ENCODE peak calls at places on chromosomes 5 and 9, in ten cellular contexts. G is IMR-90; U is CD8-positive, alpha-beta T cell; W is SJSA1; V is effector memory CD4-positive, alpha-beta T cell; M is pancreas; K is tibial artery; L is WERI-Rb-1; E is stomach; A is ovary. N is an unnamed sample.

GRCh38 chr5:17373406-17374110 is 124.5 kb upstream of the TAF11L2 start:
- DNase-seq in G (no peak), U (no peak), W (no peak), V (no peak), M (no peak), K (no peak), L (no peak), E (no peak), A (no peak), N (no peak)

GRCh38 chr5:55668356-55668755 is 43.8 kb downstream of the SLC38A9 start:
- DNase-seq in G (peak; percentile 91), U (no peak), W (peak; percentile 50), V (no peak), M (no peak), K (no peak), L (no peak), E (no peak), A (no peak), N (no peak)

GRCh38 chr9:15834541-15834940 is 281.7 kb downstream of the CCDC171 start:
- DNase-seq in G (peak; percentile 29), U (no peak), W (no peak), V (no peak), M (no peak), K (no peak), L (no peak), E (peak; percentile 41), A (no peak), N (peak; percentile 8)

GRCh38 chr9:84866402-84866801 is 196.9 kb downstream of the NTRK2 start:
- DNase-seq in G (no peak), U (no peak), W (no peak), V (no peak), M (no peak), K (no peak), L (no peak), E (no peak), A (no peak), N (no peak)

GRCh38 chr5:73299665-73300435 is 126.9 kb downstream of the TMEM174 start:
- DNase-seq in G (peak; percentile 23), U (no peak), W (no peak), V (no peak), M (no peak), K (no peak), L (no peak), E (no peak), A (no peak), N (no peak)

GRCh38 chr9:34892886-34893285 is 65.2 kb upstream of the PHF24 start:
- DNase-seq in G (no peak), U (no peak), W (no peak), V (no peak), M (no peak), K (no peak), L (no peak), E (no peak), A (no peak), N (peak; percentile 3)

GRCh38 chr5:138668451-138668850 is 84.8 kb upstream of the CTNNA1 start:
- DNase-seq in G (no peak), U (peak; percentile 41), W (no peak), V (peak; percentile 9), M (no peak), K (no peak), L (no peak), E (peak; percentile 26), A (no peak), N (no peak)

GRCh38 chr5:5342784-5343183 is 79.7 kb upstream of the ICE1 start:
- DNase-seq in G (peak; percentile 13), U (no peak), W (no peak), V (no peak), M (no peak), K (no peak), L (no peak), E (no peak), A (no peak), N (no peak)

GRCh38 chr9:88953401-88954029 is 37.8 kb upstream of the S1PR3 start:
- DNase-seq in G (peak; percentile 73), U (no peak), W (peak; percentile 40), V (no peak), M (no peak), K (no peak), L (no peak), E (no peak), A (no peak), N (no peak)

GRCh38 chr5:173003360-173003759 is 19.8 kb downstream of the ATP6V0E1 start:
- DNase-seq in G (no peak), U (no peak), W (no peak), V (no peak), M (no peak), K (no peak), L (no peak), E (no peak), A (no peak), N (no peak)

GRCh38 chr5:124440471-124440870 is 306.0 kb downstream of the ZNF608 start:
- DNase-seq in G (no peak), U (no peak), W (no peak), V (no peak), M (no peak), K (no peak), L (no peak), E (no peak), A (no peak), N (no peak)

GRCh38 chr9:11086561-11086960 is 473.8 kb upstream of the PTPRD start:
- DNase-seq in G (no peak), U (no peak), W (no peak), V (no peak), M (no peak), K (no peak), L (no peak), E (no peak), A (no peak), N (no peak)

DNA sequence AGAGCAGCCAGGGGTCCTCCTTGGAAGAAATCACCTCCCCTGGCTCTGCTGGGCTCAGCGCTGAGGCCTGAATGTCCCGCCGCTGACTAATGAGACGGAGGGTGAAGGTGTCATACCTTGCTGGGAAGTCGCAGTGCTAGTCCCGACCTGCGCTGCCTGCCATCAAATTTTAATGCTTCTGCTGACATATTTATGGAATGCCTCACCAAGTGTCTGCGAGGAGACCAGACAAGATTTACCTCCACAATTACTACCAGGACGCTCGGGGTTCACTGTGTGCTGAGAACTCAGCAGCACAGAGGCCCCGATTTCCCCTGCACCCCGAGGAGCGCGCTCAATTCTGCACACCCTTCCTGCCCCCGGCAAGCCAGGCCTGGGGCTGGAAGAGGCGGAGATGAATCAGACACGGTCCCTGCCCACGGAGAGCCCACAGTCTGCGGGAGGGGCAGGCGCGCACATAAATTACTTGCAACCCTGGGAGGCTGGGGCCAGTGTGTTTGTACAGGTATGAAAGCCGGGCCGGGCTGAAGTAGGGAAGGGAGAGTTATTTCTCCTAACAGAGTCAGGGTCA is 175.2 kb downstream of the PAX5 start:
- DNase-seq in G (no peak), U (no peak), W (no peak), V (no peak), M (no peak), K (no peak), L (no peak), E (no peak), A (no peak), N (no peak)
- H3K36me3 ChIP-seq in G (no peaks in the 10 kb centered on the region), U (no peaks in the 10 kb centered on the region), W (no peaks in the 10 kb centered on the region), V (no peaks in the 10 kb centered on the region), M (no peaks in the 10 kb centered on the region), K (no peaks in the 10 kb centered on the region), L (no peaks in the 10 kb centered on the region), E (no peaks in the 10 kb centered on the region), A (no peaks in the 10 kb centered on the region), N (no peaks in the 10 kb centered on the region)

DNA sequence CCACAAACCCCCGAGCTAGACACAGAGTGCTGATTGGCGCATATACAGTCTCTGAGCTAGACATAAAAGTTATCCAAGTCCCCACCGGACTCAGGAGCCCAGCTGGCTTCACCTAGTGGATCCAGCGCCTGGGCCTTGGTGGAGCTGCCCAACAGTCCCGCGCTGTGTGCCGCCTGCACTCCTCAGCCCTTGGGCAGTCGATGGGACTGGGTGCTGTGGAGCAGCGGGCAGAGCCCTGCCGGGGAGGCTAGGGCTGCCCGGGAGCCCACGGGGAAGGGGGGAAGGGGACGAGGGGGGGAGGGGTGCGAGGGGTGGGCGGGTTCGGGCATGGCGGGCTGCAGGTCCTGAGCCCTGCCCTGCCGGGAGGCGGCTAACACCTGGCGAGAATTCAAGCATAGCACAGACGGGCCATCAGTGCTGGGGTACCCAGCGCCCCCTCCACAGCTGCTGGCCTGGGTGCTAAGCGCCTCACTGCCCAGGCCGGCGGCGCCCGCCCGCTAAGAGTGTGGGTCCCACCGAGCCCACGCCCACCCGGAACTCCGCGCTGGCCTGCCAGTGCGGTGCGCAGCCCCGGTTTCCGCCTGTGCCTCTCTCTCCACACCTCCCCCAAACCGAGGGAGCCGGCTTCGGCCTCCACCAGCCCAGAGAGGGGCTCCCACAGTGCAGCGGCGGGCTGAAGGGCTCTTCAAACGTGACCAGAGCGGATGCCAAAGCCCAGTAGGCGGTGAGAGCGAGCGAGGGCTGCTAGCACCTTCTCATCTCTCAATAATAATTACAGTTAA is 391.2 kb upstream of the NUDT12 start:
- DNase-seq in G (no peak), U (no peak), W (no peak), V (no peak), M (no peak), K (no peak), L (no peak), E (no peak), A (no peak), N (no peak)
- H3K27ac ChIP-seq in G (no peak overlapping the region), U (no peak overlapping the region), W (no peak overlapping the region), V (no peak overlapping the region), M (no peak overlapping the region), K (no peak overlapping the region), L (no peak overlapping the region), E (no peak overlapping the region), A (no peak overlapping the region), N (no peak overlapping the region)

GRCh38 chr5:36162810-36163486 is 11.0 kb downstream of the SKP2 start:
- DNase-seq in G (no peak), U (no peak), W (no peak), V (no peak), M (no peak), K (no peak), L (no peak), E (no peak), A (no peak), N (no peak)

GRCh38 chr5:36160617-36161016 is 8.7 kb downstream of the SKP2 start:
- DNase-seq in G (no peak), U (no peak), W (no peak), V (no peak), M (no peak), K (no peak), L (no peak), E (no peak), A (no peak), N (no peak)

GRCh38 chr5:36164461-36164860 is 12.6 kb downstream of the SKP2 start:
- DNase-seq in G (no peak), U (no peak), W (no peak), V (no peak), M (no peak), K (no peak), L (no peak), E (no peak), A (no peak), N (peak; percentile 56)

GRCh38 chr5:36158144-36158543 is 6.2 kb downstream of the SKP2 start:
- DNase-seq in G (peak; percentile 7), U (no peak), W (no peak), V (no peak), M (no peak), K (no peak), L (peak; percentile 75), E (no peak), A (no peak), N (no peak)

GRCh38 chr5:36161317-36161716 is 9.4 kb downstream of the SKP2 start:
- DNase-seq in G (no peak), U (no peak), W (no peak), V (no peak), M (no peak), K (no peak), L (no peak), E (no peak), A (no peak), N (no peak)
- H3K36me3 ChIP-seq in G (peaks cover 52% of the 10 kb centered on the region), U (peaks cover 15% of the 10 kb centered on the region), W (peaks cover 98% of the 10 kb centered on the region), V (peaks cover 27% of the 10 kb centered on the region), M (no peaks in the 10 kb centered on the region), K (peaks cover 90% of the 10 kb centered on the region), L (peaks cover 100% of the 10 kb centered on the region), E (peaks cover 79% of the 10 kb centered on the region), A (no peaks in the 10 kb centered on the region), N (no peaks in the 10 kb centered on the region)

GRCh38 chr5:126948011-126948355 is 82.4 kb downstream of the MARCHF3 start:
- DNase-seq in G (no peak), U (no peak), W (no peak), V (no peak), M (no peak), K (no peak), L (no peak), E (no peak), A (no peak), N (no peak)
- H3K27ac ChIP-seq in G (no peak overlapping the region), U (no peak overlapping the region), W (no peak overlapping the region), V (no peak overlapping the region), M (no peak overlapping the region), K (no peak overlapping the region), L (no peak overlapping the region), E (no peak overlapping the region), A (no peak overlapping the region), N (no peak overlapping the region)